ENCODE peak calls at places on chromosomes 3 and 15, in eight cellular contexts. A is H1, Y is A549, O is IMR-90, U is K562, H is SK-N-SH, I is GM12878, K is HepG2. L is an unnamed sample.

GRCh38 chr3:24237971-24238767 is 256.5 kb downstream of the THRB start:
- DNase-seq in A (peak; percentile 10), Y (peak; percentile 78), O (peak; percentile 89), U (peak; percentile 82), H (peak; percentile 61), I (peak; percentile 8), K (peak; percentile 64), L (peak; percentile 39)

GRCh38 chr3:53834429-53835095 is 11.7 kb downstream of the CHDH start:
- DNase-seq in A (no peak), Y (no peak), O (no peak), U (no peak), H (no peak), I (no peak), K (no peak), L (no peak)

GRCh38 chr3:43999920-44000319 is 241.8 kb upstream of the TOPAZ1 start:
- DNase-seq in A (no peak), Y (no peak), O (no peak), U (no peak), H (no peak), I (no peak), K (no peak), L (no peak)

GRCh38 chr15:34122771-34123183 is 20.9 kb downstream of the PGBD4 start:
- DNase-seq in A (no peak), Y (no peak), O (peak; percentile 97), U (no peak), H (no peak), I (peak; percentile 42), K (peak; percentile 14), L (no peak)

GRCh38 chr3:189975376-189975990 is 145.2 kb downstream of the P3H2 start:
- DNase-seq in A (no peak), Y (no peak), O (peak; percentile 31), U (no peak), H (no peak), I (no peak), K (no peak), L (no peak)

GRCh38 chr3:155572085-155572484 is 172.8 kb downstream of the PLCH1 start:
- DNase-seq in A (no peak), Y (peak; percentile 17), O (no peak), U (no peak), H (no peak), I (no peak), K (no peak), L (no peak)

GRCh38 chr3:188350956-188351355 is 197.0 kb downstream of the LPP start:
- DNase-seq in A (no peak), Y (no peak), O (no peak), U (no peak), H (no peak), I (no peak), K (no peak), L (no peak)

GRCh38 chr15:57031605-57032004 is 113.2 kb downstream of the TCF12 start:
- DNase-seq in A (no peak), Y (peak; percentile 49), O (peak; percentile 76), U (peak; percentile 17), H (peak; percentile 20), I (no peak), K (no peak), L (no peak)

GRCh38 chr3:4494807-4495200 is 1.7 kb downstream of the ITPR1 start:
- DNase-seq in A (no peak), Y (no peak), O (no peak), U (no peak), H (no peak), I (no peak), K (no peak), L (no peak)

GRCh38 chr3:15491143-15491542 is 30.4 kb downstream of the COLQ start:
- DNase-seq in A (no peak), Y (no peak), O (no peak), U (no peak), H (no peak), I (no peak), K (no peak), L (no peak)

GRCh38 chr3:11435420-11435819 is 163.2 kb downstream of the ATG7 start:
- DNase-seq in A (no peak), Y (no peak), O (no peak), U (no peak), H (no peak), I (no peak), K (no peak), L (no peak)

GRCh38 chr3:128280466-128281455 is 127.5 kb downstream of the EEFSEC start:
- DNase-seq in A (peak; percentile 51), Y (no peak), O (no peak), U (no peak), H (no peak), I (no peak), K (no peak), L (peak; percentile 71)

GRCh38 chr3:3800685-3801509 is 1.7 kb downstream of the LRRN1 start:
- DNase-seq in A (no peak), Y (no peak), O (no peak), U (no peak), H (peak; percentile 61), I (no peak), K (no peak), L (peak; percentile 37)

GRCh38 chr15:64693134-64693533 is 82.3 kb downstream of the RBPMS2 start:
- DNase-seq in A (no peak), Y (peak; percentile 57), O (peak; percentile 95), U (no peak), H (no peak), I (no peak), K (peak; percentile 78), L (no peak)

GRCh38 chr3:101903426-101903825 is 54.1 kb downstream of the NFKBIZ start:
- DNase-seq in A (no peak), Y (no peak), O (peak; percentile 55), U (no peak), H (no peak), I (no peak), K (no peak), L (no peak)

GRCh38 chr3:97984061-97984460 is 11.8 kb upstream of the RIOX2 start:
- DNase-seq in A (no peak), Y (no peak), O (no peak), U (no peak), H (no peak), I (no peak), K (no peak), L (no peak)

GRCh38 chr3:182233957-182234356 is 522.2 kb downstream of the SOX2 start:
- DNase-seq in A (no peak), Y (no peak), O (no peak), U (no peak), H (no peak), I (no peak), K (peak; percentile 61), L (no peak)

GRCh38 chr15:99486371-99487336 is 79.1 kb upstream of the MEF2A start:
- DNase-seq in A (no peak), Y (peak; percentile 55), O (peak; percentile 60), U (no peak), H (peak; percentile 92), I (no peak), K (no peak), L (peak; percentile 42)

GRCh38 chr15:69666441-69666882 is 213.8 kb downstream of the RPLP1 start:
- DNase-seq in A (no peak), Y (no peak), O (peak; percentile 31), U (no peak), H (no peak), I (no peak), K (no peak), L (no peak)

GRCh38 chr3:190117995-190118394 is 2.7 kb downstream of the P3H2 start:
- DNase-seq in A (no peak), Y (no peak), O (peak; percentile 47), U (no peak), H (no peak), I (no peak), K (no peak), L (no peak)

GRCh38 chr3:194775731-194776130 is 90.0 kb downstream of the FAM43A start:
- DNase-seq in A (no peak), Y (no peak), O (no peak), U (no peak), H (no peak), I (no peak), K (no peak), L (no peak)
- TF ChIP-seq USF2 in A (no peak), Y (no peak), O (no peak), U (no peak), H (no peak), I (no peak), K (no peak), L (no peak)

GRCh38 chr3:149001727-149002126 is 10.4 kb downstream of the GYG1 start:
- DNase-seq in A (no peak), Y (no peak), O (no peak), U (no peak), H (no peak), I (no peak), K (no peak), L (no peak)

GRCh38 chr3:149005424-149005823 is 14.1 kb downstream of the GYG1 start:
- DNase-seq in A (no peak), Y (no peak), O (peak; percentile 72), U (no peak), H (no peak), I (no peak), K (no peak), L (no peak)

GRCh38 chr3:149004622-149005021 is 13.3 kb downstream of the GYG1 start:
- DNase-seq in A (no peak), Y (no peak), O (peak; percentile 68), U (no peak), H (no peak), I (no peak), K (no peak), L (no peak)

GRCh38 chr3:149000207-149000745 is 8.9 kb downstream of the GYG1 start:
- DNase-seq in A (no peak), Y (no peak), O (peak; percentile 69), U (no peak), H (no peak), I (no peak), K (no peak), L (no peak)

DNA sequence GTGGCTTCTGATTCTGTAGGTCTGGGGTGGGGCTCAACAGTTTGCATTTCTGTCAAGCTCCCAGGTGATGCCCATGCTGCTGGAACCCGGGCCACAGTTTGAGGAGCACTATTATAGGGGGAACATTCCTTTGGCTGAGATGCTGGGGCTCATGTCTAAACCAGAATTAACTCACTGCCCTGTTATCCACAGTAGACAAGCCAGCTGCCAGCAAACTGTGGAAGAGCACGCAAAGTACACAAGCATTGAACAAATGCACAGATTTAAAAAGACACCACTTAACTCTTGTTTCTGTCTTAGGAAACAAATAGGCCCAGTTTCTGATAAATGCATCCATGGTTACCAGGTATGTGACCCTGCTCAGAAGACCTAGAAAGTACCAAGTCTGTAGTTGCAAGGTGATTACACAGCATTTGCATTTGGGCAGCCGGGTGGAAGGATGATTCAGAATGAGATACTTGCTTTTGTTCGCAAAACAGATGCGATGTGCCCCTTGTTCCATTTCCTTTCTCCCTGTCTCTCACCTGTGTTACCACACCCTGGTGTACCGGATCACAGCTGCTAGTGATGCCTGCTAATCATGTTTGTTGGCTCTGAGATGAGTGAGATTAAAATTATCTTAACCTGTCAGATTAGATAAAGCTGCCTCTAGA is 12.4 kb downstream of the GYG1 start:
- DNase-seq in A (no peak), Y (no peak), O (no peak), U (no peak), H (no peak), I (no peak), K (no peak), L (no peak)
- TF ChIP-seq USF2 in A (no peak), Y (no peak), O (no peak), U (no peak), H (no peak), I (no peak), K (no peak), L (no peak)

GRCh38 chr3:150146891-150147761 is 176.4 kb upstream of the PFN2 start:
- DNase-seq in A (no peak), Y (no peak), O (peak; percentile 98), U (no peak), H (no peak), I (no peak), K (no peak), L (no peak)
- TF ChIP-seq USF2 in A (no peak), Y (no peak), O (peak; percentile 21), U (no peak), H (no peak), I (no peak), K (no peak), L (no peak)

GRCh38 chr3:62923092-62923491 is 47.9 kb upstream of the CADPS start:
- DNase-seq in A (no peak), Y (no peak), O (no peak), U (no peak), H (no peak), I (no peak), K (no peak), L (no peak)
- TF ChIP-seq USF2 in A (no peak), Y (no peak), O (no peak), U (no peak), H (no peak), I (no peak), K (no peak), L (no peak)